ENCODE peak calls at places on chromosomes 3 and 15, in seven cellular contexts. One of them, this sample, is unnamed.

GRCh38 chr3:53772562-53773329 is 73.5 kb downstream of the CHDH start:
- DNase-seq in stimulated activated CD4-positive, alpha-beta T cell treated with anti-CD3 and anti-CD28 coated beads, Interleukin-4, amount 100 ng/mL, for 48 hours: no peak
- DNase-seq in AG09319: peak
- DNase-seq in stomach: no peak
- DNase-seq in DND-41: no peak
- DNase-seq in NCI-H2107: no peak
- DNase-seq in GM20000: no peak
- DNase-seq in this sample: no peak

GRCh38 chr15:100918690-100919480 is at the start of gene LRRK1:
- DNase-seq in AG09319: no peak
- DNase-seq in GM20000: peak
- DNase-seq in NCI-H2107: no peak
- DNase-seq in DND-41: no peak
- DNase-seq in stomach: no peak
- DNase-seq in stimulated activated CD4-positive, alpha-beta T cell treated with anti-CD3 and anti-CD28 coated beads, Interleukin-4, amount 100 ng/mL, for 48 hours: no peak
- DNase-seq in this sample: no peak

GRCh38 chr3:54196330-54196975 is 74.1 kb downstream of the CACNA2D3 start:
- DNase-seq in GM20000: no peak
- DNase-seq in DND-41: no peak
- DNase-seq in AG09319: no peak
- DNase-seq in NCI-H2107: no peak
- DNase-seq in stimulated activated CD4-positive, alpha-beta T cell treated with anti-CD3 and anti-CD28 coated beads, Interleukin-4, amount 100 ng/mL, for 48 hours: no peak
- DNase-seq in stomach: no peak
- DNase-seq in this sample: no peak

GRCh38 chr3:151214459-151214858 is 11.4 kb upstream of the GPR171 start:
- DNase-seq in GM20000: no peak
- DNase-seq in NCI-H2107: no peak
- DNase-seq in AG09319: no peak
- DNase-seq in stomach: no peak
- DNase-seq in stimulated activated CD4-positive, alpha-beta T cell treated with anti-CD3 and anti-CD28 coated beads, Interleukin-4, amount 100 ng/mL, for 48 hours: no peak
- DNase-seq in DND-41: no peak
- DNase-seq in this sample: no peak

GRCh38 chr15:57376695-57377477 is 581 bp downstream of the CGNL1 start:
- DNase-seq in stimulated activated CD4-positive, alpha-beta T cell treated with anti-CD3 and anti-CD28 coated beads, Interleukin-4, amount 100 ng/mL, for 48 hours: no peak
- DNase-seq in GM20000: peak
- DNase-seq in AG09319: no peak
- DNase-seq in stomach: no peak
- DNase-seq in DND-41: no peak
- DNase-seq in NCI-H2107: no peak
- DNase-seq in this sample: peak

GRCh38 chr15:42371125-42371524 is 11.8 kb downstream of the CAPN3 start:
- DNase-seq in DND-41: no peak
- DNase-seq in stimulated activated CD4-positive, alpha-beta T cell treated with anti-CD3 and anti-CD28 coated beads, Interleukin-4, amount 100 ng/mL, for 48 hours: no peak
- DNase-seq in NCI-H2107: no peak
- DNase-seq in GM20000: no peak
- DNase-seq in AG09319: no peak
- DNase-seq in stomach: no peak
- DNase-seq in this sample: no peak

GRCh38 chr3:4780545-4780957 is 198.7 kb upstream of the BHLHE40 start:
- DNase-seq in GM20000: no peak
- DNase-seq in NCI-H2107: no peak
- DNase-seq in AG09319: no peak
- DNase-seq in stomach: no peak
- DNase-seq in stimulated activated CD4-positive, alpha-beta T cell treated with anti-CD3 and anti-CD28 coated beads, Interleukin-4, amount 100 ng/mL, for 48 hours: no peak
- DNase-seq in DND-41: no peak
- DNase-seq in this sample: no peak

GRCh38 chr3:150300847-150301517 is 107.1 kb upstream of the TSC22D2 start:
- DNase-seq in stomach: no peak
- DNase-seq in NCI-H2107: no peak
- DNase-seq in GM20000: no peak
- DNase-seq in stimulated activated CD4-positive, alpha-beta T cell treated with anti-CD3 and anti-CD28 coated beads, Interleukin-4, amount 100 ng/mL, for 48 hours: no peak
- DNase-seq in AG09319: no peak
- DNase-seq in DND-41: no peak
- DNase-seq in this sample: no peak

GRCh38 chr15:60387321-60387720 is 10.5 kb downstream of the ANXA2 start:
- DNase-seq in GM20000: no peak
- DNase-seq in NCI-H2107: no peak
- DNase-seq in DND-41: no peak
- DNase-seq in stimulated activated CD4-positive, alpha-beta T cell treated with anti-CD3 and anti-CD28 coated beads, Interleukin-4, amount 100 ng/mL, for 48 hours: no peak
- DNase-seq in stomach: no peak
- DNase-seq in AG09319: no peak
- DNase-seq in this sample: no peak

GRCh38 chr15:64856429-64857145 is 14.9 kb downstream of the PLEKHO2 start:
- DNase-seq in stimulated activated CD4-positive, alpha-beta T cell treated with anti-CD3 and anti-CD28 coated beads, Interleukin-4, amount 100 ng/mL, for 48 hours: no peak
- DNase-seq in stomach: no peak
- DNase-seq in NCI-H2107: no peak
- DNase-seq in AG09319: peak
- DNase-seq in DND-41: no peak
- DNase-seq in GM20000: no peak
- DNase-seq in this sample: no peak

GRCh38 chr3:170907519-170908234 is 760 bp downstream of the EIF5A2 start:
- DNase-seq in GM20000: peak
- DNase-seq in NCI-H2107: peak
- DNase-seq in stomach: no peak
- DNase-seq in stimulated activated CD4-positive, alpha-beta T cell treated with anti-CD3 and anti-CD28 coated beads, Interleukin-4, amount 100 ng/mL, for 48 hours: no peak
- DNase-seq in AG09319: no peak
- DNase-seq in DND-41: no peak
- DNase-seq in this sample: no peak

GRCh38 chr15:36177590-36178281 is 401.7 kb upstream of the CDIN1 start:
- DNase-seq in DND-41: no peak
- DNase-seq in GM20000: no peak
- DNase-seq in stimulated activated CD4-positive, alpha-beta T cell treated with anti-CD3 and anti-CD28 coated beads, Interleukin-4, amount 100 ng/mL, for 48 hours: no peak
- DNase-seq in AG09319: peak
- DNase-seq in stomach: no peak
- DNase-seq in NCI-H2107: no peak
- DNase-seq in this sample: no peak

GRCh38 chr3:32662638-32663037 is 22.4 kb upstream of the CNOT10 start:
- DNase-seq in DND-41: no peak
- DNase-seq in NCI-H2107: no peak
- DNase-seq in stimulated activated CD4-positive, alpha-beta T cell treated with anti-CD3 and anti-CD28 coated beads, Interleukin-4, amount 100 ng/mL, for 48 hours: no peak
- DNase-seq in AG09319: no peak
- DNase-seq in stomach: no peak
- DNase-seq in GM20000: no peak
- DNase-seq in this sample: no peak

GRCh38 chr15:31262901-31263671 is 63.5 kb upstream of the KLF13 start:
- DNase-seq in DND-41: no peak
- DNase-seq in stomach: peak
- DNase-seq in AG09319: no peak
- DNase-seq in GM20000: peak
- DNase-seq in stimulated activated CD4-positive, alpha-beta T cell treated with anti-CD3 and anti-CD28 coated beads, Interleukin-4, amount 100 ng/mL, for 48 hours: no peak
- DNase-seq in NCI-H2107: no peak
- DNase-seq in this sample: no peak

GRCh38 chr3:45084820-45085816 is 59.0 kb downstream of the CLEC3B start:
- DNase-seq in DND-41: no peak
- DNase-seq in NCI-H2107: no peak
- DNase-seq in GM20000: no peak
- DNase-seq in stomach: no peak
- DNase-seq in AG09319: peak
- DNase-seq in stimulated activated CD4-positive, alpha-beta T cell treated with anti-CD3 and anti-CD28 coated beads, Interleukin-4, amount 100 ng/mL, for 48 hours: no peak
- DNase-seq in this sample: no peak

GRCh38 chr3:58924581-58924980 is 125.2 kb downstream of the CFAP20DC start:
- DNase-seq in stimulated activated CD4-positive, alpha-beta T cell treated with anti-CD3 and anti-CD28 coated beads, Interleukin-4, amount 100 ng/mL, for 48 hours: no peak
- DNase-seq in GM20000: no peak
- DNase-seq in stomach: no peak
- DNase-seq in DND-41: no peak
- DNase-seq in NCI-H2107: no peak
- DNase-seq in AG09319: no peak
- DNase-seq in this sample: no peak

This sample was measured in progenitor cell of endocrine pancreas.